ENCODE peak calls at places on chromosome 4, in seven cellular contexts. G is heart left ventricle, B is HCT116, O is Karpas-422, Y is uterus, S is breast epithelium, X is WERI-Rb-1. M is an unnamed sample.

GRCh38 chr4:155566241-155566823 is 100.3 kb upstream of the GUCY1A1 start:
- DNase-seq in X (no peak), S (no peak), O (peak; percentile 91), Y (no peak), B (no peak), G (no peak), M (no peak)

GRCh38 chr4:37994569-37994968 is 34.4 kb downstream of the PTTG2 start:
- DNase-seq in Y (no peak), B (no peak), O (no peak), S (no peak), G (no peak), X (no peak), M (no peak)

GRCh38 chr4:136412708-136413107 is 1119.6 kb downstream of the PCDH18 start:
- DNase-seq in B (no peak), G (no peak), O (no peak), S (no peak), X (no peak), Y (no peak), M (no peak)

GRCh38 chr4:29113960-29114359 is 1606.2 kb upstream of the PCDH7 start:
- DNase-seq in O (no peak), S (no peak), X (no peak), B (no peak), Y (no peak), G (no peak), M (no peak)

GRCh38 chr4:153535735-153536494 is 69.8 kb downstream of the TMEM131L start:
- DNase-seq in Y (no peak), G (no peak), B (no peak), O (peak; percentile 72), S (no peak), X (no peak), M (no peak)

GRCh38 chr4:20370284-20370683 is 118.6 kb downstream of the SLIT2 start:
- DNase-seq in B (no peak), Y (no peak), G (no peak), O (no peak), S (no peak), X (no peak), M (no peak)

GRCh38 chr4:2284934-2285664 is 23.2 kb upstream of the MXD4 start:
- DNase-seq in S (no peak), B (no peak), Y (no peak), X (no peak), G (no peak), O (no peak), M (no peak)

GRCh38 chr4:114037981-114038380 is 58.5 kb upstream of the ARSJ start:
- DNase-seq in X (no peak), B (no peak), O (no peak), S (no peak), Y (no peak), G (no peak), M (peak; percentile 81)

GRCh38 chr4:118975487-118976192 is 87.0 kb downstream of the SYNPO2 start:
- DNase-seq in B (no peak), Y (no peak), G (no peak), X (no peak), S (no peak), O (no peak), M (peak; percentile 15)

GRCh38 chr4:172997217-172997609 is 171.4 kb upstream of the GALNT7 start:
- DNase-seq in G (no peak), O (no peak), B (no peak), S (no peak), Y (no peak), X (no peak), M (no peak)

GRCh38 chr4:2624782-2625548 is 88.5 kb downstream of the FAM193A start:
- DNase-seq in B (no peak), Y (peak; percentile 48), O (no peak), X (no peak), S (peak; percentile 31), G (no peak), M (no peak)

GRCh38 chr4:167032876-167033275 is 201.4 kb downstream of the SPOCK3 start:
- DNase-seq in B (no peak), G (no peak), X (no peak), Y (no peak), S (no peak), O (no peak), M (no peak)

GRCh38 chr4:10032625-10033024 is 11.3 kb upstream of the SLC2A9 start:
- DNase-seq in G (no peak), Y (no peak), S (no peak), O (no peak), X (no peak), B (peak; percentile 13), M (peak; percentile 23)

GRCh38 chr4:2767705-2768074 is 11.6 kb upstream of the TNIP2 start:
- DNase-seq in O (no peak), Y (no peak), S (no peak), B (no peak), X (no peak), G (peak; percentile 70), M (no peak)

GRCh38 chr4:180913750-180914149 is 1329.5 kb upstream of the TENM3 start:
- DNase-seq in X (no peak), O (no peak), Y (no peak), B (peak; percentile 12), S (no peak), G (no peak), M (no peak)

GRCh38 chr4:15868065-15868464 is 70.5 kb downstream of the FGFBP1 start:
- DNase-seq in G (no peak), O (no peak), B (no peak), X (no peak), Y (no peak), S (no peak), M (peak; percentile 13)

GRCh38 chr4:77073106-77073858 is 2.5 kb downstream of the CCNI start:
- DNase-seq in B (no peak), O (no peak), X (no peak), S (no peak), Y (no peak), G (no peak), M (peak; percentile 81)

GRCh38 chr4:19592391-19592790 is 659.3 kb upstream of the SLIT2 start:
- DNase-seq in Y (no peak), X (no peak), S (no peak), O (no peak), G (no peak), B (no peak), M (no peak)

GRCh38 chr4:38752393-38752961 is 30.3 kb downstream of the TLR10 start:
- DNase-seq in G (no peak), B (no peak), O (no peak), X (no peak), S (no peak), Y (no peak), M (peak; percentile 73)

GRCh38 chr4:159017323-159018036 is 85.4 kb upstream of the RAPGEF2 start:
- DNase-seq in X (no peak), G (no peak), Y (no peak), B (no peak), O (peak; percentile 49), S (no peak), M (no peak)

GRCh38 chr4:176498857-176499256 is 179.1 kb downstream of the SPCS3 start:
- DNase-seq in O (no peak), X (no peak), G (no peak), B (no peak), S (no peak), Y (no peak), M (no peak)

GRCh38 chr4:118987959-118988634 is 99.4 kb downstream of the SYNPO2 start:
- DNase-seq in X (no peak), G (no peak), Y (no peak), S (no peak), O (no peak), B (no peak), M (no peak)

DNA sequence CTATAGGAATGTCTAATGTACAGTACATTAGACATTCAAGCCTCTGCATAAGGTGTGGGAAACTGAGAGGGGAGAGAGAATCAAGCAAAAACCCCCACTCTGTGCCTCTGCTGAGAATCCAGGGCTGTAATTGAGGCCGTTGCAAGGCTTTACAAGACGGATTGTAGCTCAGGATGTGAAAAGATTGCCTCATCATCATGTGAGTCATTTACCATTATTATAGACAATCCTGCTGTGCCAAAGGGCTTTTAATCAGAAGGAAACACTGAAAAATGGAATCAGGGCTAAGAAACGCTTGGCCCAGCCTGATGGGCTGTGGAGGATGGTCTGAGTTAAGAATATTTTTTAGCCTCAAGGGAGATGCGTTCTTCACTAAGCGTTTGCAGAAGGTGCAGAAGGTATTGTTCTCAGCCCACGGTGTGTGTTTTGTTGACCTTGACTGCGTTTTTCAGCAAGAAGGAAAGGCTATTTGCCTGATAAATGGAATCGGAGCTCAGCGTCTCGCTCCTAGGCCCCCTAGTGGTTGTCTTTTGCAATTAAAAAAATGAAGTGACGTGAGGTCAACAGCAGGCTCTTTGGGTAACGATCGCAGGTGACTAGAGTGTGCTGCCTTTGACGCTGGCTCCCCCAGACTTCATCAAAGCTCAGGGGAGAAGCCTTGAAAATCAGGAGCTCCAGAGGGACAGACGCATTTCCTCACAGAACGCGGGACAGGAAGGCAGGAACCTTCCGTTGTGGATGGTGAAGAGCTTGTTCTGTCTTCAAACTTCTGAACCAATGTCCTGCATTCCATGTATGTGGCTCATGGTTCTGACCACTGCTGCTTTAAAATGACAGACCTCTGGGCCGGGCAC is 18.1 kb upstream of the CHRNA9 start:
- DNase-seq in G (peak; percentile 27), X (peak; percentile 75), S (peak; percentile 55), B (peak; percentile 80), Y (peak; percentile 59), O (peak; percentile 94), M (peak; percentile 82)
- H3K4me3 ChIP-seq in G (peak overlapping the region; percentile 35), X (peak overlapping the region; percentile 22), S (peak overlapping the region; percentile 59), B (peak overlapping the region; percentile 44), Y (peak overlapping the region; percentile 34), O (peak overlapping the region; percentile 65), M (peak overlapping the region; percentile 42)

GRCh38 chr4:1154126-1154522 is 18.3 kb downstream of the SPON2 start:
- DNase-seq in G (no peak), S (no peak), X (no peak), Y (no peak), B (no peak), O (no peak), M (no peak)
- H3K4me3 ChIP-seq in G (no peak overlapping the region), S (peak overlapping the region; percentile 34), X (no peak overlapping the region), Y (no peak overlapping the region), B (no peak overlapping the region), O (no peak overlapping the region), M (no peak overlapping the region)

GRCh38 chr4:183906736-183907651 is 1.9 kb downstream of the STOX2 start:
- DNase-seq in Y (no peak), S (no peak), G (peak; percentile 15), B (no peak), O (no peak), X (peak; percentile 40), M (peak; percentile 49)
- H3K4me3 ChIP-seq in Y (peak overlapping the region; percentile 52), S (peak overlapping the region; percentile 79), G (peak overlapping the region; percentile 78), B (no peak overlapping the region), O (no peak overlapping the region), X (peak overlapping the region; percentile 81), M (peak overlapping the region; percentile 77)

DNA sequence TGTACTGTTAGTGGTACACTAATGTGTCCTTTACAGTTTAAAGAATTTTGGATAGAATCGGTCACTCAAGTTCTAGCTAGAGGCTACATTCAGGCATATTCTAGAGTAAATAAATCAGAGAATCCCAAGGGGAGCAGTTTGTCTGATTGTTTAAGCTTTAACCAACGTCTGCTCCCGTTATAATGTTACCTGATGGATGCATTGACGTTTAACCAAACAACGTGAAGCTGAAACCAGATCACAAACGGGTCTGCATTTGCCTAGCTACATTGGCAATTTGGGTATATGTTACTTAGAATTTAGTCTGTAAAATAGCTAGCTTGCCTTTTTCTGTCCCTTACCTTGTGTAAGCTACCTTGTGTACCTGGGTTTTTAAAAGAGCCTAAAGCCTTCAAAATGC is 1.6 kb downstream of the PI4K2B start:
- DNase-seq in Y (no peak), B (no peak), S (no peak), O (peak; percentile 62), G (no peak), X (no peak), M (no peak)
- H3K4me3 ChIP-seq in Y (peak overlapping the region; percentile 85), B (peak overlapping the region; percentile 77), S (peak overlapping the region; percentile 92), O (peak overlapping the region; percentile 72), G (peak overlapping the region; percentile 76), X (no peak overlapping the region), M (peak overlapping the region; percentile 88)